ENCODE peak calls at places on chromosomes 12 and 14, in four cellular contexts. One of them, this sample, is unnamed.

GRCh38 chr12:8123124-8123888 is at the start of gene CLEC4A:
- DNase-seq in K562: no peak
- DNase-seq in GM23338: no peak
- DNase-seq in A549: no peak
- DNase-seq in this sample: no peak

GRCh38 chr12:46371718-46372130 is 849 bp downstream of the SLC38A2 start:
- DNase-seq in K562: peak
- DNase-seq in GM23338: no peak
- DNase-seq in A549: peak
- DNase-seq in this sample: no peak

GRCh38 chr12:116892318-116892717 is 11.1 kb upstream of the HRK start:
- DNase-seq in K562: peak
- DNase-seq in GM23338: peak
- DNase-seq in A549: no peak
- DNase-seq in this sample: no peak

GRCh38 chr14:94388027-94388895 is at the start of gene SERPINA1:
- DNase-seq in K562: no peak
- DNase-seq in GM23338: no peak
- DNase-seq in A549: no peak
- DNase-seq in this sample: no peak

GRCh38 chr12:3078086-3078820 is 1.1 kb downstream of the TSPAN9 start:
- DNase-seq in K562: no peak
- DNase-seq in GM23338: peak
- DNase-seq in A549: peak
- DNase-seq in this sample: no peak

GRCh38 chr12:67827820-67828383 is 161.3 kb upstream of the IFNG-AS1 start:
- DNase-seq in K562: no peak
- DNase-seq in GM23338: no peak
- DNase-seq in A549: peak
- DNase-seq in this sample: peak

GRCh38 chr12:68349921-68350606 is 17.9 kb upstream of the MDM1 start:
- DNase-seq in K562: no peak
- DNase-seq in GM23338: no peak
- DNase-seq in A549: no peak
- DNase-seq in this sample: no peak

GRCh38 chr12:3241621-3242020 is 164.4 kb downstream of the TSPAN9 start:
- DNase-seq in K562: no peak
- DNase-seq in GM23338: no peak
- DNase-seq in A549: no peak
- DNase-seq in this sample: no peak

GRCh38 chr14:101859538-101859902 is 98.0 kb downstream of the PPP2R5C start:
- DNase-seq in K562: no peak
- DNase-seq in GM23338: no peak
- DNase-seq in A549: no peak
- DNase-seq in this sample: no peak

GRCh38 chr12:89383235-89384049 is 31.1 kb upstream of the DUSP6 start:
- DNase-seq in K562: no peak
- DNase-seq in GM23338: no peak
- DNase-seq in A549: no peak
- DNase-seq in this sample: no peak
- TF ChIP-seq REST in K562: no peak
- TF ChIP-seq REST in GM23338: no peak
- TF ChIP-seq REST in A549: no peak
- TF ChIP-seq REST in this sample: no peak

GRCh38 chr12:108610856-108611605 is 13.1 kb upstream of the TMEM119 start:
- DNase-seq in K562: no peak
- DNase-seq in GM23338: no peak
- DNase-seq in A549: no peak
- DNase-seq in this sample: no peak
- TF ChIP-seq REST in K562: no peak
- TF ChIP-seq REST in GM23338: no peak
- TF ChIP-seq REST in A549: no peak
- TF ChIP-seq REST in this sample: no peak

GRCh38 chr12:6867407-6868210 is at the start of gene TPI1:
- DNase-seq in K562: peak
- DNase-seq in GM23338: peak
- DNase-seq in A549: peak
- DNase-seq in this sample: no peak
- TF ChIP-seq REST in K562: peak
- TF ChIP-seq REST in GM23338: peak
- TF ChIP-seq REST in A549: no peak
- TF ChIP-seq REST in this sample: no peak

DNA sequence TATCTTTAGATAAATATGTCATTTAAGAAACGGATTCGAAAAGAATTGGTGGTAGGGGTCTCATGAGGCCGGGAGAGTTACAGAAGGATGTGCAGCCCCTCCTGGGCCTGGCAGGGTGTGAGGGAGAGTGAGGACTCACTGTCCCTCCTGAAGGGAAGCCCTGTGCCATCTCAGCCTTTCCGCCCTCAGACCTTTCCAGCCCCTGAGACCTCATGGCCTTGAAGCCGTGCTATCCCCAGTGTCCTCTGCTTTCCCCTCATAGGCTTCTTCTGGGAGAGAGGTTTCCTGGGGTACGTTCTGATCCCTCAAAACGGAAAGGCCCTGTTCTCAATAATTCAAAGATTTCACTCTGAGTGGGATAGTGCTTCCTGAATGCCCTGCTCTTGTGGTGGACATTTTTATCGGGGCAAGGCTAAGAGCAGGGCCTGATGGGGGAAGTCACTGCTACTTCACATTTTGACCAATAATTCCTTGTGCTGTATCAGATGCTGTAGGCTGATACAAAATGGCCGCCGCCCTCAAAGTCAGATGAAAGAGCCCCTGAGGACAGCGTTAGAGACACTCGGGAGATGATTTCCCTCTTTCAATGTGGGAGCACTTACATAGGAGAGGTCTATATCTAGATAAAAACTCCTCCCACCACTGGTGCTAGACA is 1.3 kb downstream of the CD4 start:
- DNase-seq in K562: no peak
- DNase-seq in GM23338: no peak
- DNase-seq in A549: no peak
- DNase-seq in this sample: no peak
- TF ChIP-seq REST in K562: no peak
- TF ChIP-seq REST in GM23338: no peak
- TF ChIP-seq REST in A549: no peak
- TF ChIP-seq REST in this sample: no peak

DNA sequence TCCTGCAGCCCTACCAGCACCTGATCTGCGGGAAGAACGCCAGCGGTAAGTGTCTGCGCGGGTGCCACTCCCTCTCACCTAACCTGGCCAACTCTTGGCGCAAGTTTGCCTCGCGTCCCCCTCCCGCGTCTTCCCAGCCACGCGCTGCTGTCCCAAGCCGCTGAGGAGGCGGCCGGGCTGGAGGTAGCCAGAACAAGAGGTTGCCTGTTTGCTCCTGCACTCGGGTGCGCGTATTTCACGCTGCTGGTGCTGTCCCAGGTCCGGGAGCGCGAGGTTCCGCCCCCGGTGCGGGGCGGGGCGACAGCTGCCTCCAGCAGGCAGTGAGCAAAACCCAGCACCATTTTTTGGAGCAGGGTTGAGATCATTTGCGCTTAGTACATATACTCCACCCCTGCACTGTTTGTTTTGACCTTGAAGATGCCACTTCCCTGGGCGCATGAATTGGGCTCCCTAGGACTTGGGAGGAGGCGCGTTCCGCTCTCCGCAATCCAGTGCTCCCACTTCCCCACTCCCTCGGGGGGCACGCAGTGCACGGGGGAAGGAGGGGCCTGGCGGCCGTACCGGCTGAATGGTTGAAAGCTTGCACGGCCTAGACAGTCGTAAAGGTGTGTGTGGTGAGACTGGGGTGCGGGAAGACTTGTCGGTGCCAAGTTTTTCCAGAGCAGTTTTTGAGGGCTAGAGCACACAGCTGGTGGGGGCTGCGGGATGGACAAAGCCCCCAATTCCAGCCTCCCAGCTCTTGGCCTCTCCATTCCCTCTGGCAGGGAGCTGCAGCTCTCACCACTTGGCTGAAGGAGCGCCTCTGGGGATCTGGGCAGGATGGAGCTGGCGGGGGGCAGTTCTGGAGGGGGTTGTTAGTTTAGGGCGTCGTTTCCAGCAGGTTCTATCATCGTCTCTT is 226.9 kb upstream of the CRY1 start:
- DNase-seq in K562: no peak
- DNase-seq in GM23338: peak
- DNase-seq in A549: peak
- DNase-seq in this sample: no peak
- TF ChIP-seq REST in K562: no peak
- TF ChIP-seq REST in GM23338: peak
- TF ChIP-seq REST in A549: peak
- TF ChIP-seq REST in this sample: no peak

GRCh38 chr12:9124346-9125031 is 8.8 kb upstream of the A2M start:
- DNase-seq in K562: no peak
- DNase-seq in GM23338: no peak
- DNase-seq in A549: no peak
- DNase-seq in this sample: no peak
- TF ChIP-seq REST in K562: no peak
- TF ChIP-seq REST in GM23338: no peak
- TF ChIP-seq REST in A549: no peak
- TF ChIP-seq REST in this sample: no peak

GRCh38 chr14:22976620-22977433 is 5.5 kb downstream of the AJUBA start:
- DNase-seq in K562: no peak
- DNase-seq in GM23338: peak
- DNase-seq in A549: peak
- DNase-seq in this sample: no peak
- TF ChIP-seq REST in K562: no peak
- TF ChIP-seq REST in GM23338: no peak
- TF ChIP-seq REST in A549: no peak
- TF ChIP-seq REST in this sample: no peak

GRCh38 chr12:64877363-64878004 is 53.0 kb downstream of the TBC1D30 start:
- DNase-seq in K562: no peak
- DNase-seq in GM23338: no peak
- DNase-seq in A549: no peak
- DNase-seq in this sample: no peak
- TF ChIP-seq REST in K562: no peak
- TF ChIP-seq REST in GM23338: no peak
- TF ChIP-seq REST in A549: no peak
- TF ChIP-seq REST in this sample: no peak